ENCODE peak calls at places on chromosome 16, in seven cellular contexts. One of them, this sample, is unnamed.

GRCh38 chr16:53714080-53715050 is 10.4 kb downstream of the FTO start:
- DNase-seq in small intestine: no peak
- DNase-seq in testis: peak; percentile 44
- DNase-seq in trophoblast cell: no peak
- DNase-seq in effector memory CD4-positive, alpha-beta T cell: no peak
- DNase-seq in brain microvascular endothelial cell: no peak
- DNase-seq in uterus: peak; percentile 33
- DNase-seq in this sample: no peak

GRCh38 chr16:57041182-57042156 is 50.9 kb upstream of the CPNE2 start:
- DNase-seq in small intestine: peak; percentile 49
- DNase-seq in testis: no peak
- DNase-seq in trophoblast cell: no peak
- DNase-seq in effector memory CD4-positive, alpha-beta T cell: peak; percentile 59
- DNase-seq in brain microvascular endothelial cell: no peak
- DNase-seq in uterus: no peak
- DNase-seq in this sample: no peak

GRCh38 chr16:88905563-88905962 is 39.1 kb upstream of the PABPN1L start:
- DNase-seq in small intestine: no peak
- DNase-seq in testis: peak; percentile 63
- DNase-seq in trophoblast cell: no peak
- DNase-seq in effector memory CD4-positive, alpha-beta T cell: no peak
- DNase-seq in brain microvascular endothelial cell: no peak
- DNase-seq in uterus: no peak
- DNase-seq in this sample: no peak

GRCh38 chr16:84986102-84986501 is 25.2 kb downstream of the ZDHHC7 start:
- DNase-seq in small intestine: no peak
- DNase-seq in testis: no peak
- DNase-seq in trophoblast cell: no peak
- DNase-seq in effector memory CD4-positive, alpha-beta T cell: no peak
- DNase-seq in brain microvascular endothelial cell: no peak
- DNase-seq in uterus: no peak
- DNase-seq in this sample: no peak

GRCh38 chr16:87096746-87097145 is 220.4 kb downstream of the C16orf95 start:
- DNase-seq in small intestine: no peak
- DNase-seq in testis: no peak
- DNase-seq in trophoblast cell: no peak
- DNase-seq in effector memory CD4-positive, alpha-beta T cell: no peak
- DNase-seq in brain microvascular endothelial cell: no peak
- DNase-seq in uterus: no peak
- DNase-seq in this sample: no peak

GRCh38 chr16:11672206-11673090 is 4.2 kb downstream of the SNN start:
- DNase-seq in small intestine: no peak
- DNase-seq in testis: no peak
- DNase-seq in trophoblast cell: no peak
- DNase-seq in effector memory CD4-positive, alpha-beta T cell: no peak
- DNase-seq in brain microvascular endothelial cell: no peak
- DNase-seq in uterus: no peak
- DNase-seq in this sample: no peak

GRCh38 chr16:47886631-47887415 is 269.0 kb downstream of the ABCC12 start:
- DNase-seq in small intestine: no peak
- DNase-seq in testis: no peak
- DNase-seq in trophoblast cell: no peak
- DNase-seq in effector memory CD4-positive, alpha-beta T cell: no peak
- DNase-seq in brain microvascular endothelial cell: no peak
- DNase-seq in uterus: no peak
- DNase-seq in this sample: no peak

GRCh38 chr16:75110637-75111513 is 5.7 kb downstream of the LDHD start:
- DNase-seq in small intestine: peak; percentile 93
- DNase-seq in testis: peak; percentile 94
- DNase-seq in trophoblast cell: peak; percentile 93
- DNase-seq in effector memory CD4-positive, alpha-beta T cell: peak; percentile 74
- DNase-seq in brain microvascular endothelial cell: peak; percentile 82
- DNase-seq in uterus: peak; percentile 93
- DNase-seq in this sample: peak; percentile 85

GRCh38 chr16:75193265-75193650 is 13.7 kb downstream of the CTRB2 start:
- DNase-seq in small intestine: no peak
- DNase-seq in testis: no peak
- DNase-seq in trophoblast cell: no peak
- DNase-seq in effector memory CD4-positive, alpha-beta T cell: no peak
- DNase-seq in brain microvascular endothelial cell: no peak
- DNase-seq in uterus: no peak
- DNase-seq in this sample: no peak

GRCh38 chr16:551210-551609 is 9.0 kb upstream of the PRR35 start:
- DNase-seq in small intestine: no peak
- DNase-seq in testis: no peak
- DNase-seq in trophoblast cell: no peak
- DNase-seq in effector memory CD4-positive, alpha-beta T cell: no peak
- DNase-seq in brain microvascular endothelial cell: no peak
- DNase-seq in uterus: no peak
- DNase-seq in this sample: no peak

GRCh38 chr16:549544-550263 is 10.5 kb upstream of the PRR35 start:
- DNase-seq in small intestine: no peak
- DNase-seq in testis: no peak
- DNase-seq in trophoblast cell: no peak
- DNase-seq in effector memory CD4-positive, alpha-beta T cell: no peak
- DNase-seq in brain microvascular endothelial cell: no peak
- DNase-seq in uterus: no peak
- DNase-seq in this sample: no peak

GRCh38 chr16:554297-554621 is 5.9 kb upstream of the PRR35 start:
- DNase-seq in small intestine: no peak
- DNase-seq in testis: no peak
- DNase-seq in trophoblast cell: no peak
- DNase-seq in effector memory CD4-positive, alpha-beta T cell: no peak
- DNase-seq in brain microvascular endothelial cell: no peak
- DNase-seq in uterus: no peak
- DNase-seq in this sample: no peak

GRCh38 chr16:553601-554296 is 6.4 kb upstream of the PRR35 start:
- DNase-seq in small intestine: no peak
- DNase-seq in testis: no peak
- DNase-seq in trophoblast cell: no peak
- DNase-seq in effector memory CD4-positive, alpha-beta T cell: no peak
- DNase-seq in brain microvascular endothelial cell: no peak
- DNase-seq in uterus: no peak
- DNase-seq in this sample: no peak

DNA sequence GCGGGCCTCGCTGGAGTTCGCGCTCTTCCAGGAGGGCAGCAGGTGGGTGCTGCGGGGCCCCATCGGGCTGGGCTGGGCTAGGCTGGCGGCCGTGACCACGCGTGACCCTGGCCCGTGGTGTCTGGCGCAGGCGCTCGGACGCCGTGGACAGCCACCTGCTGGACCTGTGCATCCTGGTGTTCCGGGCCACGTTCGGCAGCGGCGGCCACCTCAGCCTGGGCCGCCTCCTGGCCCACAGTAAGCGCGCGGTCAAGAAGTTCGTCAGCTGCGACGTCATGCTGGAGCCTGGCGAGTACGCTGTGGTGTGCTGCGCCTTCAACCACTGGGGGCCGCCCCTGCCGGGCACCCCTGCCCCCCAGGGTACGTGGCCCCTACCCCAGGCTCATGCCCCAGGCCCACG is 8.0 kb upstream of the PRR35 start:
- DNase-seq in small intestine: no peak
- DNase-seq in testis: no peak
- DNase-seq in trophoblast cell: no peak
- DNase-seq in effector memory CD4-positive, alpha-beta T cell: no peak
- DNase-seq in brain microvascular endothelial cell: no peak
- DNase-seq in uterus: no peak
- DNase-seq in this sample: no peak
- H3K36me3 ChIP-seq in small intestine: peaks cover 28% of the 10 kb centered on the region
- H3K36me3 ChIP-seq in testis: no peaks in the 10 kb centered on the region
- H3K36me3 ChIP-seq in trophoblast cell: peaks cover 47% of the 10 kb centered on the region
- H3K36me3 ChIP-seq in effector memory CD4-positive, alpha-beta T cell: peaks cover 27% of the 10 kb centered on the region
- H3K36me3 ChIP-seq in brain microvascular endothelial cell: peaks cover 37% of the 10 kb centered on the region
- H3K36me3 ChIP-seq in uterus: no peaks in the 10 kb centered on the region
- H3K36me3 ChIP-seq in this sample: no peaks in the 10 kb centered on the region

DNA sequence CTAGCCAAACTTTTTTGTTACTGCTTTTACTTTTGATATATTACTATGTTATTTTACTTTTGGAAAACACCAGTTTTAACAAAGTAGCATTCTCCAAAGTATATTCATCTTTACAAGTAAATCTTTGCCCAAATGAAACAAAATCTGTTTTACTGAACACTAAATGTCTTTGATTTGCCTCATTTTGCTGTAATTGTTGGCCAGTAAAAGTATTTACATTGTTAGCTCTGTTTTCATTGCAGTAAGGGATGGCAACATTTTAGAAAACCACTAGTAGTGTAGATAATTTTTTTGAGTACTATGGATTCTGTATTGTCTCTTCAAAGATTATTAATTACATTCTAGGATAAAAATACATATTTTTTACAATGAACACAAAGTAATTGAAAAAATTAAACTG is 10.6 kb downstream of the SNTB2 start:
- DNase-seq in small intestine: no peak
- DNase-seq in testis: no peak
- DNase-seq in trophoblast cell: no peak
- DNase-seq in effector memory CD4-positive, alpha-beta T cell: no peak
- DNase-seq in brain microvascular endothelial cell: no peak
- DNase-seq in uterus: no peak
- DNase-seq in this sample: no peak
- H3K36me3 ChIP-seq in small intestine: no peaks in the 10 kb centered on the region
- H3K36me3 ChIP-seq in testis: no peaks in the 10 kb centered on the region
- H3K36me3 ChIP-seq in trophoblast cell: no peaks in the 10 kb centered on the region
- H3K36me3 ChIP-seq in effector memory CD4-positive, alpha-beta T cell: no peaks in the 10 kb centered on the region
- H3K36me3 ChIP-seq in brain microvascular endothelial cell: no peaks in the 10 kb centered on the region
- H3K36me3 ChIP-seq in uterus: no peaks in the 10 kb centered on the region
- H3K36me3 ChIP-seq in this sample: no peaks in the 10 kb centered on the region

GRCh38 chr16:69270831-69271230 is 40.3 kb upstream of the VPS4A start:
- DNase-seq in small intestine: no peak
- DNase-seq in testis: no peak
- DNase-seq in trophoblast cell: no peak
- DNase-seq in effector memory CD4-positive, alpha-beta T cell: no peak
- DNase-seq in brain microvascular endothelial cell: no peak
- DNase-seq in uterus: no peak
- DNase-seq in this sample: no peak

GRCh38 chr16:69273009-69273408 is 38.1 kb upstream of the VPS4A start:
- DNase-seq in small intestine: no peak
- DNase-seq in testis: no peak
- DNase-seq in trophoblast cell: no peak
- DNase-seq in effector memory CD4-positive, alpha-beta T cell: no peak
- DNase-seq in brain microvascular endothelial cell: peak; percentile 88
- DNase-seq in uterus: no peak
- DNase-seq in this sample: no peak

GRCh38 chr16:69270395-69270794 is 40.8 kb upstream of the VPS4A start:
- DNase-seq in small intestine: no peak
- DNase-seq in testis: no peak
- DNase-seq in trophoblast cell: no peak
- DNase-seq in effector memory CD4-positive, alpha-beta T cell: no peak
- DNase-seq in brain microvascular endothelial cell: no peak
- DNase-seq in uterus: no peak
- DNase-seq in this sample: no peak

GRCh38 chr16:69266334-69267063 is 44.7 kb upstream of the VPS4A start:
- DNase-seq in small intestine: no peak
- DNase-seq in testis: no peak
- DNase-seq in trophoblast cell: no peak
- DNase-seq in effector memory CD4-positive, alpha-beta T cell: no peak
- DNase-seq in brain microvascular endothelial cell: no peak
- DNase-seq in uterus: no peak
- DNase-seq in this sample: no peak

GRCh38 chr16:69267633-69268032 is 43.5 kb upstream of the VPS4A start:
- DNase-seq in small intestine: no peak
- DNase-seq in testis: no peak
- DNase-seq in trophoblast cell: no peak
- DNase-seq in effector memory CD4-positive, alpha-beta T cell: no peak
- DNase-seq in brain microvascular endothelial cell: no peak
- DNase-seq in uterus: no peak
- DNase-seq in this sample: no peak
- H3K36me3 ChIP-seq in small intestine: peaks cover 4% of the 10 kb centered on the region
- H3K36me3 ChIP-seq in testis: no peaks in the 10 kb centered on the region
- H3K36me3 ChIP-seq in trophoblast cell: peaks cover 5% of the 10 kb centered on the region
- H3K36me3 ChIP-seq in effector memory CD4-positive, alpha-beta T cell: peaks cover 8% of the 10 kb centered on the region
- H3K36me3 ChIP-seq in brain microvascular endothelial cell: peaks cover 3% of the 10 kb centered on the region
- H3K36me3 ChIP-seq in uterus: no peaks in the 10 kb centered on the region
- H3K36me3 ChIP-seq in this sample: no peaks in the 10 kb centered on the region

DNA sequence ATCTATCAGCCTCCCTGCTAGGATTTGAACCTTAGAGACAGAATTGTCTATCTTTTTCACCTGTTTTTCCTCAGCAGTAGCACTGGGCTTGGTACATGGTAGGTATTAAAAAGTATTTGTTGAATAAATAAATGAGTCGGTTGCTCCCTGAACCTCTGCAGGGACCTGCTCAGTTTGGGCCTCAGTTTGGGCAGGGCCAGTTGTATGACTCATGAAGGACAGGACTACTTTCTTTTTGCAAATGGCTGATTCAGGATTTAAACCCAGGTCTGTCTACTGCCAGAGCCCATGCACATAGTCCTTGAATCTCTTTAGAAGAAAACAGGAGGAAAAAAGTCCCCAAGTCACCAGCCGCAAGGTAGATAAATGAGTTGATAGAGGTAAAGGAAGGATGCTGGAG is 3.1 kb downstream of the MMP2 start:
- DNase-seq in small intestine: no peak
- DNase-seq in testis: no peak
- DNase-seq in trophoblast cell: no peak
- DNase-seq in effector memory CD4-positive, alpha-beta T cell: no peak
- DNase-seq in brain microvascular endothelial cell: no peak
- DNase-seq in uterus: no peak
- DNase-seq in this sample: no peak
- H3K36me3 ChIP-seq in small intestine: no peaks in the 10 kb centered on the region
- H3K36me3 ChIP-seq in testis: no peaks in the 10 kb centered on the region
- H3K36me3 ChIP-seq in trophoblast cell: peaks cover 49% of the 10 kb centered on the region
- H3K36me3 ChIP-seq in effector memory CD4-positive, alpha-beta T cell: no peaks in the 10 kb centered on the region
- H3K36me3 ChIP-seq in brain microvascular endothelial cell: peaks cover 32% of the 10 kb centered on the region
- H3K36me3 ChIP-seq in uterus: no peaks in the 10 kb centered on the region
- H3K36me3 ChIP-seq in this sample: no peaks in the 10 kb centered on the region

GRCh38 chr16:89993377-89993776 is 25.9 kb downstream of the DBNDD1 start:
- DNase-seq in small intestine: no peak
- DNase-seq in testis: no peak
- DNase-seq in trophoblast cell: no peak
- DNase-seq in effector memory CD4-positive, alpha-beta T cell: no peak
- DNase-seq in brain microvascular endothelial cell: no peak
- DNase-seq in uterus: no peak
- DNase-seq in this sample: no peak

GRCh38 chr16:89994389-89994720 is 24.9 kb downstream of the DBNDD1 start:
- DNase-seq in small intestine: no peak
- DNase-seq in testis: no peak
- DNase-seq in trophoblast cell: no peak
- DNase-seq in effector memory CD4-positive, alpha-beta T cell: no peak
- DNase-seq in brain microvascular endothelial cell: no peak
- DNase-seq in uterus: no peak
- DNase-seq in this sample: no peak

GRCh38 chr16:89988951-89989350 is 30.3 kb downstream of the DBNDD1 start:
- DNase-seq in small intestine: no peak
- DNase-seq in testis: no peak
- DNase-seq in trophoblast cell: no peak
- DNase-seq in effector memory CD4-positive, alpha-beta T cell: no peak
- DNase-seq in brain microvascular endothelial cell: no peak
- DNase-seq in uterus: no peak
- DNase-seq in this sample: no peak

GRCh38 chr16:89993971-89994370 is 25.3 kb downstream of the DBNDD1 start:
- DNase-seq in small intestine: no peak
- DNase-seq in testis: no peak
- DNase-seq in trophoblast cell: no peak
- DNase-seq in effector memory CD4-positive, alpha-beta T cell: no peak
- DNase-seq in brain microvascular endothelial cell: no peak
- DNase-seq in uterus: no peak
- DNase-seq in this sample: no peak

GRCh38 chr16:89990799-89991198 is 28.5 kb downstream of the DBNDD1 start:
- DNase-seq in small intestine: no peak
- DNase-seq in testis: no peak
- DNase-seq in trophoblast cell: no peak
- DNase-seq in effector memory CD4-positive, alpha-beta T cell: no peak
- DNase-seq in brain microvascular endothelial cell: no peak
- DNase-seq in uterus: no peak
- DNase-seq in this sample: no peak
- H3K36me3 ChIP-seq in small intestine: peaks cover 22% of the 10 kb centered on the region
- H3K36me3 ChIP-seq in testis: no peaks in the 10 kb centered on the region
- H3K36me3 ChIP-seq in trophoblast cell: peaks cover 78% of the 10 kb centered on the region
- H3K36me3 ChIP-seq in effector memory CD4-positive, alpha-beta T cell: peaks cover 41% of the 10 kb centered on the region
- H3K36me3 ChIP-seq in brain microvascular endothelial cell: peaks cover 40% of the 10 kb centered on the region
- H3K36me3 ChIP-seq in uterus: no peaks in the 10 kb centered on the region
- H3K36me3 ChIP-seq in this sample: no peaks in the 10 kb centered on the region